ENCODE peak calls at places on chromosomes 4 and X, in four cellular contexts. B is heart right ventricle, D is endodermal cell, L is AG09309. W is an unnamed sample.

GRCh38 chrX:134821370-134821769 is 163.1 kb upstream of the PLAC1 start:
- DNase-seq in B (no peak), D (peak), L (no peak), W (peak)

GRCh38 chr4:8228319-8229250 is 29.5 kb downstream of the SH3TC1 start:
- DNase-seq in B (peak), D (no peak), L (peak), W (peak)

GRCh38 chr4:102174800-102175199 is 170.5 kb downstream of the SLC39A8 start:
- DNase-seq in B (no peak), D (no peak), L (peak), W (peak)

GRCh38 chr4:113125418-113125817 is 76.0 kb downstream of the ANK2 start:
- DNase-seq in B (no peak), D (no peak), L (no peak), W (no peak)

GRCh38 chrX:103356897-103357296 is 591 bp downstream of the TCEAL9 start:
- DNase-seq in B (peak), D (peak), L (no peak), W (no peak)

GRCh38 chrX:12567857-12568256 is 223.4 kb upstream of the PRPS2 start:
- DNase-seq in B (no peak), D (no peak), L (no peak), W (peak)

GRCh38 chr4:187480146-187481145 is 515.1 kb upstream of the ZFP42 start:
- DNase-seq in B (no peak), D (no peak), L (peak), W (peak)

GRCh38 chr4:102629686-102630085 is 128.5 kb downstream of the NFKB1 start:
- DNase-seq in B (no peak), D (no peak), L (no peak), W (no peak)

GRCh38 chr4:107993969-107994368 is 4.3 kb downstream of the HADH start:
- DNase-seq in B (no peak), D (no peak), L (no peak), W (no peak)

GRCh38 chr4:40196724-40197281 is at the start of gene RHOH:
- DNase-seq in B (no peak), D (peak), L (no peak), W (no peak)

GRCh38 chrX:115067812-115068211 is 50.4 kb upstream of the IL13RA2 start:
- DNase-seq in B (no peak), D (no peak), L (no peak), W (peak)

GRCh38 chr4:68445111-68445510 is 2.2 kb upstream of the TMPRSS11E start:
- DNase-seq in B (no peak), D (no peak), L (no peak), W (peak)

GRCh38 chr4:27702710-27703431 is 842.2 kb downstream of the STIM2 start:
- DNase-seq in B (no peak), D (peak), L (no peak), W (no peak)
- TF ChIP-seq CTCF in B (no peak), D (peak), L (peak), W (peak)

DNA sequence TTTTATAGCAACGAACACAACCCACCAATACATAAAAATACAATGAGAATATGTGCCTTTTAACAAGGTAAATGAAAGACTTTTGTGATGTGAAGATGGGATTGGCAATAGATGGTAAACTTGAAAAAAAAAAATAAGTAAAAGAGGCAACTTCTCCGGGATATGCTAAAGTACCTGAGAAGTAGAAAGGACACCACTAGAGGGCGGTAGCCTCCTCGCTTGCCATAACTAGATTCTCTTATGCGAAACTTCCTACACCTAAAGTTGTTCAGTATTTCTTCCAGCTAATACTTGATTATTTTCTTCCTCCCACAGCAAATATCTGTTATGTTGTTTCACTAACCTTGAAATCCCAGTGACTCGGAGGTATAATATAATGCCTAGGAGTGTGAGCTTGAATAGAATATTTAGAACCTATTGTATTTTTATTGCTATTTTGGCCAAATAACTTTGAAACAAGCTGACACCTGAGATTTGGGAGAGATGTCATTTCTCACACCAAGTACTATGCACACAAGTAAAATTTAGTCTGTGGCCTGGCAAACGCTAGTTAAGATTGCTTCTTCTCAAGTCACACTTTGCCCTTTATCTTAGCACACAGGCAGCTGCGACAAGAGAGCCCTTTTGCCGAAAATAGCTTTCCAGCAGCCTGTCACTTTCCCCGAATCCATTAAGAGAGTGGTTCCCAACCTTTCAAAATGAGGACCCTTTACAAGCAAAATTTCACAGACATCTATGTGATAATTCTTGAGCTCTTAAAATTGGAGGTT is 44.9 kb upstream of the PDLIM5 start:
- DNase-seq in B (peak), D (peak), L (peak), W (peak)
- H3K4me3 ChIP-seq in B (no peak), D (peak), L (no peak), W (no peak)

DNA sequence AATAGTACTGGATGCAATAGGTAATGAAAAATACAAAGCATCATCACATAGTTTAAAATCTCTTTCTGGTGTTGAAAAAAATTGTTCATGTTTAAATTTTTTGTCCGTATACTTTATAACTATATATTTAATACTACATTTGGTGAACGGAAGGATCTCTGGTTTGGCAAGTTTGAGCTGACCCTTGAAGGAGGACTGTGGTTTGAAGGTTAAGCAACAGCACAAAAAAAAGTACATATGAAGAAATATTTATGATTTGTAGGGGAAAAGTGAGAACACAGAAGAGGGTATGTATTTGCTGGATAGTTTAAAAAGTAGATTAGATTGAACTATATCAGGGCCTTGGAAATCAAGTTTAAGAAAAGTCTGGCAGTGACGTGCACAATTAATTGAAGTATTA is 13.3 kb downstream of the SRP72 start:
- DNase-seq in B (no peak), D (no peak), L (no peak), W (peak)
- TF ChIP-seq CTCF in B (no peak), D (no peak), L (no peak), W (no peak)

DNA sequence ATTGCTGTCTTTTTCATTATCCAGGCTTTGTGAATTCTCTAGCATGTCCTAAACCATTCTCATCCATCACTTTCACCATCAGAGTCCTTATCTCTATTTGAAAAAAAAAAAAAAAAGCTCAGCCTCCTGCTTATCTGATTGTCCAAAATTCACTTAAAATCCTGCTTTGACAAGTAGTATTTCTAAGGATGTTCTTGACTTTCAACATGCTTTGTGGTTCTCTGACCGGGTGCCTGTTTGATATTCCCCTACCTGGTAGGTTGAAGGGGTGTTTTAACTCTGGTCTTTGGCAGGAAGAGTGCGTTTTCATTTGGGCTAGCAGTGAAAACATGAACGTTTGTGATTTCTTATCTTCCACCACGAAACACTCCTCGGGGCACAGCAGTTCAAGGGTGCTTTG is 17.3 kb upstream of the BBS12 start:
- DNase-seq in B (no peak), D (no peak), L (no peak), W (no peak)
- H3K4me3 ChIP-seq in B (no peak), D (no peak), L (no peak), W (no peak)

GRCh38 chrX:155216179-155216939 is at the start of gene VBP1:
- DNase-seq in B (peak), D (peak), L (peak), W (peak)
- TF ChIP-seq CTCF in B (peak), D (peak), L (peak), W (peak)

W was measured in fibroblast of villous mesenchyme.